ENCODE peak calls at places on chromosomes 7 and 10, in eight cellular contexts. J is uterus, Y is gastrocnemius medialis, S is mesenchymal stem cell, M is hepatocyte, W is transverse colon, N is sigmoid colon, L is cardiac muscle cell. F is an unnamed sample. For H3K4me1, the result is how much of the 10 kb centered on the place peaks cover.

GRCh38 chr7:39609084-39609461 is 14.3 kb upstream of the RALA start:
- DNase-seq in J (no peak), Y (no peak), S (no peak), M (no peak), W (no peak), N (no peak), L (no peak), F (no peak)

GRCh38 chr7:131370523-131370968 is 42.9 kb downstream of the MKLN1 start:
- DNase-seq in J (no peak), Y (no peak), S (peak), M (peak), W (no peak), N (no peak), L (no peak), F (no peak)

GRCh38 chr7:1679966-1680730 is 10.1 kb downstream of the ELFN1 start:
- DNase-seq in J (no peak), Y (no peak), S (no peak), M (no peak), W (no peak), N (peak), L (no peak), F (no peak)

GRCh38 chr10:70920519-70920918 is 32.2 kb upstream of the PCBD1 start:
- DNase-seq in J (no peak), Y (no peak), S (no peak), M (no peak), W (peak), N (no peak), L (no peak), F (peak)

GRCh38 chr10:88786032-88786770 is 16.3 kb upstream of the LIPM start:
- DNase-seq in J (no peak), Y (no peak), S (no peak), M (no peak), W (no peak), N (no peak), L (no peak), F (no peak)

GRCh38 chr10:85902046-85902445 is 464.5 kb downstream of the GRID1 start:
- DNase-seq in J (no peak), Y (no peak), S (no peak), M (no peak), W (no peak), N (no peak), L (no peak), F (no peak)

GRCh38 chr10:121648493-121648892 is 50.2 kb upstream of the FGFR2 start:
- DNase-seq in J (no peak), Y (no peak), S (no peak), M (no peak), W (no peak), N (no peak), L (no peak), F (no peak)

GRCh38 chr10:119412244-119412750 is 130.2 kb downstream of the RGS10 start:
- DNase-seq in J (peak), Y (peak), S (peak), M (no peak), W (peak), N (peak), L (no peak), F (peak)

GRCh38 chr10:119320981-119321380 is 113.6 kb downstream of the GRK5 start:
- DNase-seq in J (no peak), Y (no peak), S (peak), M (no peak), W (no peak), N (no peak), L (no peak), F (no peak)

GRCh38 chr7:150838965-150839650 is 13.2 kb upstream of the AOC1 start:
- DNase-seq in J (no peak), Y (no peak), S (no peak), M (no peak), W (no peak), N (peak), L (no peak), F (no peak)

GRCh38 chr7:134991469-134992339 is 5.4 kb downstream of the AGBL3 start:
- DNase-seq in J (no peak), Y (no peak), S (no peak), M (peak), W (no peak), N (no peak), L (no peak), F (no peak)

GRCh38 chr10:50653142-50653541 is 29.4 kb upstream of the SGMS1 start:
- DNase-seq in J (no peak), Y (no peak), S (peak), M (peak), W (no peak), N (no peak), L (peak), F (no peak)

GRCh38 chr10:29635711-29636144 is 957 bp upstream of the SVIL start:
- DNase-seq in J (no peak), Y (no peak), S (peak), M (peak), W (no peak), N (no peak), L (peak), F (peak)

GRCh38 chr7:118259115-118259514 is 34.6 kb downstream of the ANKRD7 start:
- DNase-seq in J (no peak), Y (no peak), S (no peak), M (no peak), W (no peak), N (no peak), L (no peak), F (no peak)

GRCh38 chr7:158395349-158395748 is 192.3 kb downstream of the PTPRN2 start:
- DNase-seq in J (no peak), Y (no peak), S (no peak), M (no peak), W (no peak), N (no peak), L (no peak), F (no peak)

GRCh38 chr10:103712898-103713498 is 142.4 kb downstream of the SH3PXD2A start:
- DNase-seq in J (peak), Y (peak), S (peak), M (peak), W (peak), N (peak), L (peak), F (peak)

GRCh38 chr7:150570712-150571465 is 3.7 kb downstream of the GIMAP4 start:
- DNase-seq in J (no peak), Y (no peak), S (no peak), M (no peak), W (no peak), N (no peak), L (no peak), F (no peak)

GRCh38 chr7:17298840-17299476 is 506 bp downstream of the AHR start:
- DNase-seq in J (peak), Y (no peak), S (peak), M (peak), W (peak), N (peak), L (peak), F (peak)

GRCh38 chr7:136870799-136871487 is 2.5 kb downstream of the CHRM2 start:
- DNase-seq in J (no peak), Y (no peak), S (peak), M (peak), W (no peak), N (peak), L (peak), F (no peak)

GRCh38 chr10:53839437-53840039 is 961.5 kb downstream of the PCDH15 start:
- DNase-seq in J (no peak), Y (no peak), S (peak), M (peak), W (no peak), N (no peak), L (peak), F (no peak)

GRCh38 chr7:41637051-41637450 is 65.8 kb downstream of the INHBA start:
- DNase-seq in J (no peak), Y (no peak), S (no peak), M (no peak), W (no peak), N (no peak), L (no peak), F (no peak)

GRCh38 chr7:28955723-28956607 is 2.2 kb downstream of the TRIL start:
- DNase-seq in J (peak), Y (peak), S (peak), M (peak), W (peak), N (peak), L (peak), F (peak)

DNA sequence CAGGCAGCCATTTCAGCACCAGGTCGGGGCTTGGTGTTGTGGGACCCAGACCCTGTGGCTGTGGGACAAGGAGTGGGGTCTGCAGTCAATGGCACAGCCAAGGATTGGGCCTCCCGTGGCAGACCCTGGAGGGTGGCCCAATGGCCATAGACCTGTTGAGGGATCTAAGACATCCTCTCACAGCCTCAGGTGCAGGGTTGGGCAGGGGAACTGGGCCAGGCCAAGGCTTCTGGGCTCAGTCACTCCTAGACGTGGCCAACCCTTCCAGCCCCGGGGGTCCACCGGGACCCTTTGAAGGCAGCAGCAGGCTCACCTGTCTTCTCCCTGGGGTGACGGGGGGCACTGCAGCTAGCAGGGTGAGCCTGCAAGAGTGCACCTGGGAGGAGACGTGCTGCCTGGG is 45.7 kb upstream of the DPYSL4 start:
- DNase-seq in J (no peak), Y (no peak), S (no peak), M (no peak), W (no peak), N (peak), L (no peak), F (peak)
- H3K4me1 ChIP-seq in J (under half), Y (under half), S (under half), M (under half), W (under half), N (under half), L (under half), F (under half)

DNA sequence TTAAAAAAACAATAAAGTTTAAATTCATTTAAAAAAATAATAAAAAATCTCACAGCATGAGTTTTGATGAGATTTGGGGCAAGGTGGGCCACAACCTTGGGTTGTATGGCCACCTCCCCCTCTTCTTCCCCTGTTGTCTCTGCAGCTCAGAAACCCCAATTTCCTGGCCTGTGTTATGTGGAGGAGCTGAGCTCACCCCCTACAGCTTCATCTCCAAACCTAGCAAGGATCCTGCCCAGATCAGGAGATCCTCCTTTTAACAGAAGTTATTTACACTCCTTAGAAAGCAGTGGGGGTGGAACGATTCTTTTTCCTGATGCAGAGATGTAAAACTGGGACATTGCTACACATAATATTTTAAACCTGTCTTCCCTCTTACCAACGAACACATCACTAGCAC is 6.9 kb upstream of the SH2D4B start:
- DNase-seq in J (no peak), Y (no peak), S (no peak), M (no peak), W (no peak), N (no peak), L (no peak), F (no peak)
- H3K4me1 ChIP-seq in J (under half), Y (under half), S (under half), M (under half), W (under half), N (under half), L (under half), F (under half)

DNA sequence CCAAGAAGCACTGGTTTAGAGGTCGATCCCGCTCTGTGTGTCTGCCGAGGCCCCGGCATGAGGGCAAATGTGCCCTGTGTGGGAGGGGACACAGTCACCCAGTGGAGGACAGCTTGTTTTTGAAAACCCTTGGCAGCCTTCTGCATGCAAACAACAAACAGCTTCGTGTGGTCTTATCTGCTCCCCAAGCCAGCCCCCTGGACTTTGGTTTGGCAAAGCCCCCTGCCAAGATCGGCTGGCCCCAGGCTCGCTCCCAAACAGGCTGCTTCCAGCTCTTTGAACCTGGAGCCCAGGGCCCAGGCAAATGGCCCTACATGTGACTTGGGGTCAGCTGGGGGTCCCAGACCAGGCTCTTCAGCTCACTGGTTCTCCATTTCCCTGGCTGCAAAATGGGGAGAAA is 2.9 kb downstream of the ELN start:
- DNase-seq in J (no peak), Y (no peak), S (no peak), M (no peak), W (no peak), N (no peak), L (no peak), F (peak)
- H3K4me1 ChIP-seq in J (under half), Y (under half), S (under half), M (under half), W (under half), N (half or more), L (under half), F (under half)

GRCh38 chr10:126508535-126509040 is 120.3 kb upstream of the ADAM12 start:
- DNase-seq in J (no peak), Y (no peak), S (no peak), M (peak), W (no peak), N (no peak), L (peak), F (no peak)

GRCh38 chr10:126501828-126502227 is 113.6 kb upstream of the ADAM12 start:
- DNase-seq in J (no peak), Y (no peak), S (no peak), M (no peak), W (no peak), N (no peak), L (no peak), F (no peak)

GRCh38 chr10:126504051-126504760 is 115.9 kb upstream of the ADAM12 start:
- DNase-seq in J (peak), Y (no peak), S (peak), M (peak), W (peak), N (no peak), L (peak), F (peak)

GRCh38 chr10:126502481-126502880 is 114.2 kb upstream of the ADAM12 start:
- DNase-seq in J (no peak), Y (no peak), S (no peak), M (no peak), W (no peak), N (no peak), L (no peak), F (no peak)

GRCh38 chr10:126504761-126505112 is 116.5 kb upstream of the ADAM12 start:
- DNase-seq in J (no peak), Y (no peak), S (no peak), M (no peak), W (no peak), N (no peak), L (no peak), F (no peak)
- H3K4me1 ChIP-seq in J (under half), Y (under half), S (under half), M (under half), W (under half), N (under half), L (under half), F (under half)

GRCh38 chr7:101939136-101939695 is 121.8 kb downstream of the CUX1 start:
- DNase-seq in J (no peak), Y (no peak), S (no peak), M (no peak), W (no peak), N (peak), L (no peak), F (no peak)
- H3K4me1 ChIP-seq in J (under half), Y (half or more), S (under half), M (half or more), W (half or more), N (half or more), L (half or more), F (half or more)

GRCh38 chr10:10833955-10834354 is 183.7 kb upstream of the CELF2 start:
- DNase-seq in J (no peak), Y (no peak), S (no peak), M (no peak), W (no peak), N (no peak), L (no peak), F (no peak)

GRCh38 chr10:10831085-10831484 is 186.6 kb upstream of the CELF2 start:
- DNase-seq in J (peak), Y (peak), S (peak), M (peak), W (peak), N (peak), L (no peak), F (no peak)

GRCh38 chr10:10826125-10826524 is 191.5 kb upstream of the CELF2 start:
- DNase-seq in J (no peak), Y (no peak), S (peak), M (no peak), W (no peak), N (no peak), L (no peak), F (no peak)

GRCh38 chr10:10824611-10825148 is 193.0 kb upstream of the CELF2 start:
- DNase-seq in J (peak), Y (no peak), S (peak), M (no peak), W (peak), N (peak), L (peak), F (no peak)

DNA sequence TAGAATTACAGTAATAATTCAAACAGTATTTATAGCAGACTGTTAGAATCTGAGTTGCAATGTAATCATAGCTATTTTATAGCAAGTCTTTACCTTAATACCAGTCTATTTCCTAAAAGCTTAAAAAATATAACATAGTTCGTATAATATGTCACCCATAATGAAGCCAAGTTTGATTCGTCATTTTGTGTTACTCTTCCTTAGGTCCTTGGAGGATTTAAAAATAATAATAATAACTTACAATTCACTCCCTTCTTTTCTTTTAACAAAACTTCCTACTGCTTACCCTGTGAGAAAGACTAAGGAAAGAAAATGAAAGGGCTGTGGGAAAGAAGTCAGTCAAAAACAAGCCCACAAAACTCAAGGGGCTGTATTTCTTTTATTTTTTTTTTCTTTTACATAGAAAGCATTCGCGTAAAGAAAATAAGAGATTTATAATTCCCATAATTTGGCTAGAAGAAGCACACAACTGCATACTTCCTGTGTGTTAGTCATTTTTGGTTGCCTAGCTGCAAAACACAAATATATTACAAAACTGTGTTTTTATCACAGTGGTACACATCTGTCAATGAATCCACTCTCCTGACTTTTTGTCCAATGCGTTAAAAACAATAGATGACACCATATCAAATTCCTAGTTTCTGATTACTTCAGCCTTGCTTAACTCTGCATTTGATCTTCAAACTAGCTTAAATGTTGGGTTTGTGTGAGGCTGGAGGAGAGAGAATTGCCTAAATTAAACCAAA is 187.2 kb upstream of the CELF2 start:
- DNase-seq in J (no peak), Y (no peak), S (peak), M (no peak), W (no peak), N (no peak), L (no peak), F (no peak)
- H3K4me1 ChIP-seq in J (under half), Y (under half), S (under half), M (under half), W (under half), N (under half), L (under half), F (under half)